ENCODE peak calls at places on chromosome 1, in five cellular contexts. L, N, U, K and C are unnamed samples.

GRCh38 chr1:152679454-152679853 is 4.4 kb downstream of the LCE2C start:
- DNase-seq in L (no peak), N (no peak), U (no peak), K (no peak), C (no peak)

GRCh38 chr1:150152772-150153461 is 3.2 kb downstream of the PLEKHO1 start:
- DNase-seq in L (no peak), N (no peak), U (no peak), K (no peak), C (no peak)

GRCh38 chr1:156608036-156608674 is 6.9 kb upstream of the GPATCH4 start:
- DNase-seq in L (peak), N (peak), U (peak), K (peak), C (peak)

GRCh38 chr1:114008352-114009041 is 29.2 kb downstream of the OLFML3 start:
- DNase-seq in L (no peak), N (no peak), U (no peak), K (no peak), C (no peak)

GRCh38 chr1:67555487-67556296 is 125.5 kb upstream of the SERBP1 start:
- DNase-seq in L (no peak), N (no peak), U (no peak), K (no peak), C (no peak)

GRCh38 chr1:45840704-45841103 is 37.3 kb downstream of the MAST2 start:
- DNase-seq in L (no peak), N (no peak), U (no peak), K (no peak), C (no peak)

GRCh38 chr1:41819843-41820242 is 98.9 kb downstream of the HIVEP3 start:
- DNase-seq in L (no peak), N (no peak), U (no peak), K (no peak), C (no peak)

GRCh38 chr1:27646676-27647075 is 11.7 kb upstream of the FGR start:
- DNase-seq in L (no peak), N (no peak), U (no peak), K (no peak), C (no peak)

GRCh38 chr1:47031059-47031458 is 7.6 kb downstream of the CYP4X1 start:
- DNase-seq in L (no peak), N (no peak), U (no peak), K (no peak), C (no peak)

GRCh38 chr1:81936838-81937237 is 136.1 kb downstream of the ADGRL2 start:
- DNase-seq in L (no peak), N (no peak), U (no peak), K (no peak), C (no peak)

GRCh38 chr1:29099286-29099685 is 24.4 kb downstream of the TMEM200B start:
- DNase-seq in L (no peak), N (no peak), U (no peak), K (no peak), C (no peak)

GRCh38 chr1:54849219-54850081 is 37.5 kb downstream of the DHCR24 start:
- DNase-seq in L (no peak), N (no peak), U (no peak), K (peak), C (no peak)